ENCODE peak calls at places on chromosome 3, in seven cellular contexts. One of them, this sample, is unnamed.
A peak's percentile ranks its signal among the peaks of the same experiment; 100 is the strongest.

GRCh38 chr3:19394946-19395345 is 246.6 kb downstream of the KCNH8 start:
- DNase-seq in gastrocnemius medialis: no peak
- DNase-seq in right lobe of liver: no peak
- DNase-seq in stomach: no peak
- DNase-seq in esophagus squamous epithelium: no peak
- DNase-seq in heart left ventricle: no peak
- DNase-seq in ovary: no peak
- DNase-seq in this sample: no peak

GRCh38 chr3:43866529-43867353 is 176.0 kb downstream of the ABHD5 start:
- DNase-seq in gastrocnemius medialis: no peak
- DNase-seq in ovary: no peak
- DNase-seq in stomach: no peak
- DNase-seq in right lobe of liver: no peak
- DNase-seq in esophagus squamous epithelium: no peak
- DNase-seq in heart left ventricle: no peak
- DNase-seq in this sample: peak; percentile 6

GRCh38 chr3:48899298-48899697 is 616 bp upstream of the SLC25A20 start:
- DNase-seq in ovary: no peak
- DNase-seq in esophagus squamous epithelium: no peak
- DNase-seq in gastrocnemius medialis: no peak
- DNase-seq in right lobe of liver: no peak
- DNase-seq in heart left ventricle: no peak
- DNase-seq in stomach: no peak
- DNase-seq in this sample: no peak

GRCh38 chr3:32113981-32114566 is 7.7 kb downstream of the GPD1L start:
- DNase-seq in stomach: no peak
- DNase-seq in ovary: no peak
- DNase-seq in gastrocnemius medialis: no peak
- DNase-seq in heart left ventricle: no peak
- DNase-seq in esophagus squamous epithelium: no peak
- DNase-seq in right lobe of liver: no peak
- DNase-seq in this sample: no peak

GRCh38 chr3:61808526-61808925 is 247.2 kb downstream of the PTPRG start:
- DNase-seq in gastrocnemius medialis: peak; percentile 30
- DNase-seq in heart left ventricle: peak; percentile 72
- DNase-seq in right lobe of liver: peak; percentile 89
- DNase-seq in stomach: no peak
- DNase-seq in esophagus squamous epithelium: no peak
- DNase-seq in ovary: peak; percentile 72
- DNase-seq in this sample: no peak

GRCh38 chr3:163056874-163057497 is 1560.4 kb downstream of the OTOL1 start:
- DNase-seq in esophagus squamous epithelium: no peak
- DNase-seq in right lobe of liver: no peak
- DNase-seq in ovary: no peak
- DNase-seq in heart left ventricle: no peak
- DNase-seq in stomach: peak; percentile 35
- DNase-seq in gastrocnemius medialis: no peak
- DNase-seq in this sample: no peak

GRCh38 chr3:110612045-110612444 is 459.6 kb upstream of the NECTIN3 start:
- DNase-seq in esophagus squamous epithelium: no peak
- DNase-seq in gastrocnemius medialis: no peak
- DNase-seq in stomach: no peak
- DNase-seq in ovary: no peak
- DNase-seq in heart left ventricle: no peak
- DNase-seq in right lobe of liver: no peak
- DNase-seq in this sample: no peak

GRCh38 chr3:60775956-60776355 is 475.3 kb downstream of the FHIT start:
- DNase-seq in stomach: no peak
- DNase-seq in esophagus squamous epithelium: no peak
- DNase-seq in gastrocnemius medialis: no peak
- DNase-seq in heart left ventricle: no peak
- DNase-seq in right lobe of liver: no peak
- DNase-seq in ovary: no peak
- DNase-seq in this sample: no peak

GRCh38 chr3:190492966-190493365 is 20.9 kb upstream of the IL1RAP start:
- DNase-seq in esophagus squamous epithelium: no peak
- DNase-seq in right lobe of liver: no peak
- DNase-seq in stomach: no peak
- DNase-seq in ovary: no peak
- DNase-seq in heart left ventricle: no peak
- DNase-seq in gastrocnemius medialis: no peak
- DNase-seq in this sample: no peak

GRCh38 chr3:171565133-171565532 is 104.9 kb upstream of the TNIK start:
- DNase-seq in gastrocnemius medialis: no peak
- DNase-seq in esophagus squamous epithelium: no peak
- DNase-seq in right lobe of liver: no peak
- DNase-seq in heart left ventricle: no peak
- DNase-seq in stomach: no peak
- DNase-seq in ovary: no peak
- DNase-seq in this sample: no peak

GRCh38 chr3:171564723-171565122 is 104.5 kb upstream of the TNIK start:
- DNase-seq in right lobe of liver: no peak
- DNase-seq in ovary: no peak
- DNase-seq in esophagus squamous epithelium: no peak
- DNase-seq in heart left ventricle: no peak
- DNase-seq in gastrocnemius medialis: no peak
- DNase-seq in stomach: no peak
- DNase-seq in this sample: no peak

GRCh38 chr3:171563298-171563697 is 103.1 kb upstream of the TNIK start:
- DNase-seq in esophagus squamous epithelium: no peak
- DNase-seq in stomach: no peak
- DNase-seq in gastrocnemius medialis: no peak
- DNase-seq in ovary: no peak
- DNase-seq in heart left ventricle: no peak
- DNase-seq in right lobe of liver: no peak
- DNase-seq in this sample: no peak

GRCh38 chr3:171559586-171559985 is 99.4 kb upstream of the TNIK start:
- DNase-seq in esophagus squamous epithelium: no peak
- DNase-seq in right lobe of liver: no peak
- DNase-seq in gastrocnemius medialis: no peak
- DNase-seq in heart left ventricle: no peak
- DNase-seq in ovary: no peak
- DNase-seq in stomach: no peak
- DNase-seq in this sample: no peak

DNA sequence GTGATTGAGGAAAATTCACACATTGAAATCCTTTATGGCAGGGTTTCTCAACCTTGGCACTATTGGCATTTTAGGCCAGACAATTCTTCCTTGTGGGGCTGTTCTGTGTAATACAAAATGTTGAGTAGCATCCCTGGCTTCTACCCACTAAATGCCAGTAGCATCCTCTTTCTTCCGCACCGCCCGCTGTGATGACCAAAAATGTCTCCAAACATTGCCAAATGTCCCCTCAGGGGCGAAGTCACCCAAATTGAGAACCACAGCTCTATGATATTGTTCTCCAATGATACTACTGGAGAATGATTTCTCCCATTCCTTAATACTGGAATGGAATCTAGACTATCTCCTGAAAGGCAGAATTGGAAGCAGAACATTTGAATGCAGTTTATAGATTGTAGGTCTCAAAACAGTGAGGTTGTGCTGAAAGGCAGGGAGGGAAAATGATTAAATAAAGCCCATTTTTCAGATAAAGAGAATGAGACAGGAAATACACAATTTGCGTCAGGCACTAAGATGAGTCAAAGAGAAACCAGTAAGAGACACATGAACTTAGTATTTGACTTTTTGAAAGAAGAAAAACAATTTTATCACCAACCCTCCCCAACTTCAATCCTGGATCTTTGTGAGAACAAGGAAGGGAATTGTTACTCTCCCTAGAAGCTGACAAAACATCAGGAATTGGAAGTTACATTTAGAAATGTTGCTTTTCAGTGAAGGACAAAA is 101.6 kb upstream of the TNIK start:
- DNase-seq in heart left ventricle: no peak
- DNase-seq in right lobe of liver: no peak
- DNase-seq in esophagus squamous epithelium: no peak
- DNase-seq in stomach: no peak
- DNase-seq in gastrocnemius medialis: no peak
- DNase-seq in ovary: no peak
- DNase-seq in this sample: no peak
- TF ChIP-seq POLR2A in heart left ventricle: no peak
- TF ChIP-seq POLR2A in right lobe of liver: no peak
- TF ChIP-seq POLR2A in esophagus squamous epithelium: no peak
- TF ChIP-seq POLR2A in stomach: no peak
- TF ChIP-seq POLR2A in gastrocnemius medialis: no peak
- TF ChIP-seq POLR2A in ovary: no peak
- TF ChIP-seq POLR2A in this sample: no peak

GRCh38 chr3:106811376-106811775 is 565.9 kb upstream of the CCDC54 start:
- DNase-seq in ovary: no peak
- DNase-seq in stomach: no peak
- DNase-seq in esophagus squamous epithelium: no peak
- DNase-seq in right lobe of liver: no peak
- DNase-seq in gastrocnemius medialis: no peak
- DNase-seq in heart left ventricle: no peak
- DNase-seq in this sample: no peak

GRCh38 chr3:106817706-106818105 is 559.5 kb upstream of the CCDC54 start:
- DNase-seq in stomach: no peak
- DNase-seq in right lobe of liver: no peak
- DNase-seq in heart left ventricle: no peak
- DNase-seq in ovary: no peak
- DNase-seq in esophagus squamous epithelium: no peak
- DNase-seq in gastrocnemius medialis: no peak
- DNase-seq in this sample: no peak

GRCh38 chr3:106810461-106810733 is 566.8 kb upstream of the CCDC54 start:
- DNase-seq in stomach: no peak
- DNase-seq in gastrocnemius medialis: no peak
- DNase-seq in heart left ventricle: no peak
- DNase-seq in esophagus squamous epithelium: no peak
- DNase-seq in right lobe of liver: no peak
- DNase-seq in ovary: no peak
- DNase-seq in this sample: no peak

GRCh38 chr3:106813742-106814141 is 563.5 kb upstream of the CCDC54 start:
- DNase-seq in heart left ventricle: no peak
- DNase-seq in ovary: no peak
- DNase-seq in gastrocnemius medialis: peak; percentile 16
- DNase-seq in right lobe of liver: no peak
- DNase-seq in esophagus squamous epithelium: no peak
- DNase-seq in stomach: no peak
- DNase-seq in this sample: no peak

DNA sequence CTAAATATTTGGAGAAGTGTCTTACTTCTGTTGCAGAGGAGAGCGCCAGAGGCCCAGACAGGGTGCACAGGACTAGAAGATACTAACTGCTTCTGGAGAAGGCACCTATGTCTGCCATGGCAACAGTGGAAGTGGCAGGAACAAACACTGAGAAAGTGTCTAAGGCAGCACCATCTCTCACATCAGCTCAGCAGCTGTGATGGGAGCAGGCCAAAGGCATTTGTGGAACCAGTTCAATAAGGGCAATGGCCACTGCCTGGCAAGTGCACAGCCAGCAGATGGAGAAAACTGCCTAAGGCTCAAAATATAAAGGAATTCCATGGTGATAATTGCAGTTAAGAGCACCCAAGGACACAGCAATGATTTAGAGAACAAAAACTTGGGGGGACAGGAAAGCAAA is 563.0 kb upstream of the CCDC54 start:
- DNase-seq in heart left ventricle: peak; percentile 37
- DNase-seq in stomach: no peak
- DNase-seq in esophagus squamous epithelium: no peak
- DNase-seq in ovary: peak; percentile 25
- DNase-seq in gastrocnemius medialis: peak; percentile 16
- DNase-seq in right lobe of liver: no peak
- DNase-seq in this sample: no peak
- TF ChIP-seq CTCF in heart left ventricle: no peak
- TF ChIP-seq CTCF in stomach: no peak
- TF ChIP-seq CTCF in esophagus squamous epithelium: no peak
- TF ChIP-seq CTCF in ovary: no peak
- TF ChIP-seq CTCF in gastrocnemius medialis: no peak
- TF ChIP-seq CTCF in right lobe of liver: no peak
- TF ChIP-seq CTCF in this sample: no peak

GRCh38 chr3:179652467-179653105 is at the start of gene USP13:
- DNase-seq in stomach: peak; percentile 59
- DNase-seq in esophagus squamous epithelium: no peak
- DNase-seq in right lobe of liver: peak; percentile 78
- DNase-seq in gastrocnemius medialis: peak; percentile 61
- DNase-seq in heart left ventricle: peak; percentile 79
- DNase-seq in ovary: peak; percentile 67
- DNase-seq in this sample: peak; percentile 89
- TF ChIP-seq POLR2A in stomach: no peak
- TF ChIP-seq POLR2A in esophagus squamous epithelium: no peak
- TF ChIP-seq POLR2A in right lobe of liver: no peak
- TF ChIP-seq POLR2A in gastrocnemius medialis: peak; percentile 33
- TF ChIP-seq POLR2A in heart left ventricle: no peak
- TF ChIP-seq POLR2A in ovary: peak; percentile 15
- TF ChIP-seq POLR2A in this sample: no peak

DNA sequence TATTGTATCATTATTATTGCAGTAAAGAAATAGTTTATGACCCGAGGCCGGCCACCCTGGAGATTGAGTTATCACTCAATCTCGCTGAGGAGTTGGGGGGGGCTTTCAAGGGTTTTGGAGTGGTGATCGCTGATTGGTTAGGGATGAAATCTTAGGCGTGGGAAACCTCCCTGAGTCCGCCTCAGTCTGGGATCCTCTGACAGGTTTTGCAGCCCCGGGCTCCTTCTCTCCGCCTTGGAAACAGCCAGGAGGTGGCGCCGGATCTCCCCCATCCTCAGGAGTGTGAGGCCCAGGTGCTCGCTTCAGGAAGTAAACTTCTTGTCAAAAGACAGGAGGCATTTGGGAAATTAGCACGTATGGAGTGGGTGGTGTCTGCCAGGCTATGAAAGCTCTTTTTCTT is 41.1 kb upstream of the SEC61A1 start:
- DNase-seq in ovary: no peak
- DNase-seq in stomach: peak; percentile 72
- DNase-seq in gastrocnemius medialis: no peak
- DNase-seq in right lobe of liver: peak; percentile 57
- DNase-seq in heart left ventricle: no peak
- DNase-seq in esophagus squamous epithelium: no peak
- DNase-seq in this sample: no peak
- TF ChIP-seq CTCF in ovary: no peak
- TF ChIP-seq CTCF in stomach: peak; percentile 12
- TF ChIP-seq CTCF in gastrocnemius medialis: no peak
- TF ChIP-seq CTCF in right lobe of liver: peak; percentile 22
- TF ChIP-seq CTCF in heart left ventricle: no peak
- TF ChIP-seq CTCF in esophagus squamous epithelium: no peak
- TF ChIP-seq CTCF in this sample: no peak

GRCh38 chr3:185925353-185925752 is 12.5 kb downstream of the TRA2B start:
- DNase-seq in ovary: no peak
- DNase-seq in heart left ventricle: no peak
- DNase-seq in esophagus squamous epithelium: no peak
- DNase-seq in right lobe of liver: no peak
- DNase-seq in stomach: no peak
- DNase-seq in gastrocnemius medialis: no peak
- DNase-seq in this sample: no peak
- TF ChIP-seq POLR2A in ovary: no peak
- TF ChIP-seq POLR2A in heart left ventricle: no peak
- TF ChIP-seq POLR2A in esophagus squamous epithelium: no peak
- TF ChIP-seq POLR2A in right lobe of liver: no peak
- TF ChIP-seq POLR2A in stomach: no peak
- TF ChIP-seq POLR2A in gastrocnemius medialis: no peak
- TF ChIP-seq POLR2A in this sample: no peak

GRCh38 chr3:66572938-66573710 is 72.3 kb upstream of the LRIG1 start:
- DNase-seq in stomach: no peak
- DNase-seq in right lobe of liver: no peak
- DNase-seq in esophagus squamous epithelium: no peak
- DNase-seq in heart left ventricle: no peak
- DNase-seq in gastrocnemius medialis: no peak
- DNase-seq in ovary: no peak
- DNase-seq in this sample: no peak
- TF ChIP-seq CTCF in stomach: no peak
- TF ChIP-seq CTCF in right lobe of liver: no peak
- TF ChIP-seq CTCF in esophagus squamous epithelium: no peak
- TF ChIP-seq CTCF in heart left ventricle: no peak
- TF ChIP-seq CTCF in gastrocnemius medialis: no peak
- TF ChIP-seq CTCF in ovary: no peak
- TF ChIP-seq CTCF in this sample: no peak